ENCODE peak calls at places on chromosomes 3 and 15, in five cellular contexts. S, Y, T, C and B are unnamed samples.

GRCh38 chr3:64685800-64686445 is 1.9 kb downstream of the ADAMTS9 start:
- DNase-seq in Y (peak), T (peak), S (peak), C (peak), B (peak)

GRCh38 chr3:18808423-18808822 is 339.9 kb upstream of the KCNH8 start:
- DNase-seq in T (no peak), S (no peak), Y (peak), C (peak), B (no peak)

GRCh38 chr15:23857028-23857641 is 170.0 kb upstream of the NDN start:
- DNase-seq in S (peak), C (peak), Y (no peak), T (no peak), B (no peak)

GRCh38 chr3:27930052-27930602 is 208.0 kb upstream of the EOMES start:
- DNase-seq in C (no peak), T (no peak), Y (no peak), S (no peak), B (no peak)

GRCh38 chr15:91548588-91548987 is 304.9 kb upstream of the SLCO3A1 start:
- DNase-seq in T (peak), Y (no peak), S (no peak), C (no peak), B (peak)

GRCh38 chr3:156788846-156789245 is 37.3 kb upstream of the LEKR1 start:
- DNase-seq in Y (no peak), C (peak), S (no peak), T (no peak), B (no peak)

GRCh38 chr3:52404391-52404790 is 40.5 kb downstream of the SEMA3G start:
- DNase-seq in Y (no peak), T (no peak), S (no peak), C (no peak), B (no peak)

GRCh38 chr15:57320543-57321220 is 55.6 kb upstream of the CGNL1 start:
- DNase-seq in S (no peak), T (peak), C (peak), Y (no peak), B (no peak)

GRCh38 chr3:9747267-9747666 is 2.5 kb upstream of the OGG1 start:
- DNase-seq in C (peak), S (no peak), T (no peak), Y (no peak), B (no peak)

GRCh38 chr3:42601898-42602581 is 1.6 kb downstream of the NKTR start:
- DNase-seq in Y (no peak), S (no peak), T (no peak), C (peak), B (no peak)

GRCh38 chr3:54146383-54147239 is 24.3 kb downstream of the CACNA2D3 start:
- DNase-seq in C (no peak), T (peak), S (peak), Y (peak), B (peak)